ENCODE peak calls at places on chromosomes 12 and 14, in four cellular contexts. One of them, this sample, is unnamed. For H3K36me3, the result is how much of the 10 kb centered on the place peaks cover.

GRCh38 chr12:125143491-125143890 is 78.3 kb downstream of the AACS start:
- DNase-seq in heart left ventricle: peak
- DNase-seq in HepG2: no peak
- DNase-seq in transverse colon: peak
- DNase-seq in this sample: no peak

GRCh38 chr12:67813509-67813908 is 165.0 kb downstream of the DYRK2 start:
- DNase-seq in transverse colon: no peak
- DNase-seq in heart left ventricle: no peak
- DNase-seq in HepG2: no peak
- DNase-seq in this sample: no peak

GRCh38 chr14:54528973-54529372 is 19.3 kb downstream of the CGRRF1 start:
- DNase-seq in HepG2: no peak
- DNase-seq in heart left ventricle: no peak
- DNase-seq in transverse colon: no peak
- DNase-seq in this sample: no peak

GRCh38 chr14:58533417-58533816 is 104.3 kb upstream of the DACT1 start:
- DNase-seq in HepG2: no peak
- DNase-seq in heart left ventricle: peak
- DNase-seq in transverse colon: no peak
- DNase-seq in this sample: no peak

GRCh38 chr14:65186951-65187350 is 84.6 kb upstream of the MAX start:
- DNase-seq in heart left ventricle: no peak
- DNase-seq in transverse colon: no peak
- DNase-seq in HepG2: no peak
- DNase-seq in this sample: no peak

GRCh38 chr12:98883231-98883630 is 238.1 kb downstream of the APAF1 start:
- DNase-seq in transverse colon: no peak
- DNase-seq in heart left ventricle: no peak
- DNase-seq in HepG2: no peak
- DNase-seq in this sample: no peak

GRCh38 chr12:75997658-75998057 is 33.9 kb downstream of the PHLDA1 start:
- DNase-seq in heart left ventricle: no peak
- DNase-seq in HepG2: no peak
- DNase-seq in transverse colon: no peak
- DNase-seq in this sample: no peak

GRCh38 chr12:72139411-72139810 is 132.8 kb upstream of the TRHDE start:
- DNase-seq in heart left ventricle: no peak
- DNase-seq in HepG2: no peak
- DNase-seq in transverse colon: no peak
- DNase-seq in this sample: no peak

GRCh38 chr12:122362758-122363157 is 59.7 kb downstream of the CLIP1 start:
- DNase-seq in heart left ventricle: no peak
- DNase-seq in HepG2: no peak
- DNase-seq in transverse colon: no peak
- DNase-seq in this sample: no peak

GRCh38 chr14:98955036-98955740 is 316.8 kb downstream of the BCL11B start:
- DNase-seq in transverse colon: no peak
- DNase-seq in HepG2: no peak
- DNase-seq in heart left ventricle: no peak
- DNase-seq in this sample: no peak

GRCh38 chr14:73714656-73715081 is 485 bp upstream of the PNMA1 start:
- DNase-seq in heart left ventricle: no peak
- DNase-seq in transverse colon: no peak
- DNase-seq in HepG2: no peak
- DNase-seq in this sample: no peak

GRCh38 chr14:73712540-73713141 is 1.5 kb downstream of the PNMA1 start:
- DNase-seq in heart left ventricle: no peak
- DNase-seq in HepG2: no peak
- DNase-seq in transverse colon: no peak
- DNase-seq in this sample: no peak

GRCh38 chr14:73715707-73716106 is 1.5 kb upstream of the PNMA1 start:
- DNase-seq in transverse colon: no peak
- DNase-seq in HepG2: no peak
- DNase-seq in heart left ventricle: no peak
- DNase-seq in this sample: no peak

GRCh38 chr14:73713206-73713803 is 879 bp downstream of the PNMA1 start:
- DNase-seq in heart left ventricle: no peak
- DNase-seq in transverse colon: no peak
- DNase-seq in HepG2: no peak
- DNase-seq in this sample: no peak

GRCh38 chr14:73713804-73714655 is at the start of gene PNMA1:
- DNase-seq in HepG2: peak
- DNase-seq in transverse colon: peak
- DNase-seq in heart left ventricle: peak
- DNase-seq in this sample: peak
- TF ChIP-seq POLR2A in HepG2: peak
- TF ChIP-seq POLR2A in transverse colon: peak
- TF ChIP-seq POLR2A in heart left ventricle: peak
- TF ChIP-seq POLR2A in this sample: peak

GRCh38 chr14:52827426-52827825 is 36.0 kb upstream of the GNPNAT1 start:
- DNase-seq in transverse colon: no peak
- DNase-seq in HepG2: no peak
- DNase-seq in heart left ventricle: no peak
- DNase-seq in this sample: no peak

GRCh38 chr14:52829527-52829926 is 38.1 kb upstream of the GNPNAT1 start:
- DNase-seq in HepG2: no peak
- DNase-seq in heart left ventricle: no peak
- DNase-seq in transverse colon: no peak
- DNase-seq in this sample: no peak

GRCh38 chr14:52821805-52822250 is 30.4 kb upstream of the GNPNAT1 start:
- DNase-seq in transverse colon: no peak
- DNase-seq in HepG2: peak
- DNase-seq in heart left ventricle: no peak
- DNase-seq in this sample: no peak

GRCh38 chr14:52824479-52824878 is 33.1 kb upstream of the GNPNAT1 start:
- DNase-seq in heart left ventricle: no peak
- DNase-seq in transverse colon: no peak
- DNase-seq in HepG2: no peak
- DNase-seq in this sample: no peak

DNA sequence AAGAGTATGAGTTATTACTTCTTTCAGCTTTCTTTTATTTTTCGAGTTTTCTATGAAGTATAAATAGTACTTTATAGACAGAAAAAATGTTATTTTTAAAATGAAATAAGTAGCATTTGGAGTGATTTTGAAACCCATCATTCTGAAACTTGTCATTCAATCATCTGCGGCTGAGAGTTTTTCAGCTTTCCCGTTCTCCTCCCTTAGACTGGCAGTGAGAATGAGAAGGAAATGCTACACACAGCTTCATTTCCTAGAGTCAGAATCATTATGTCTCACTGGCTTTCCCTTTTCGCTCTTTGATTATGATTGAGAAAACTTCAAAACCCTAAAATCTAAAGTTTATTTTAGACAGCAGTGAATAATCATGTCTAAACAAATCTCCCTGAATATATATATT is 33.7 kb upstream of the GNPNAT1 start:
- DNase-seq in heart left ventricle: no peak
- DNase-seq in HepG2: no peak
- DNase-seq in transverse colon: no peak
- DNase-seq in this sample: no peak
- H3K36me3 ChIP-seq in heart left ventricle: under half
- H3K36me3 ChIP-seq in HepG2: under half
- H3K36me3 ChIP-seq in transverse colon: under half
- H3K36me3 ChIP-seq in this sample: under half

GRCh38 chr12:111440152-111440551 is 34.4 kb downstream of the SH2B3 start:
- DNase-seq in heart left ventricle: no peak
- DNase-seq in HepG2: no peak
- DNase-seq in transverse colon: no peak
- DNase-seq in this sample: no peak

GRCh38 chr12:111439657-111440151 is 34.0 kb downstream of the SH2B3 start:
- DNase-seq in heart left ventricle: no peak
- DNase-seq in HepG2: no peak
- DNase-seq in transverse colon: no peak
- DNase-seq in this sample: no peak

GRCh38 chr12:111437816-111438454 is 32.2 kb downstream of the SH2B3 start:
- DNase-seq in heart left ventricle: peak
- DNase-seq in HepG2: no peak
- DNase-seq in transverse colon: peak
- DNase-seq in this sample: peak

GRCh38 chr12:111436811-111437210 is 31.1 kb downstream of the SH2B3 start:
- DNase-seq in heart left ventricle: peak
- DNase-seq in HepG2: no peak
- DNase-seq in transverse colon: no peak
- DNase-seq in this sample: no peak

GRCh38 chr12:111438501-111438900 is 32.8 kb downstream of the SH2B3 start:
- DNase-seq in heart left ventricle: peak
- DNase-seq in transverse colon: peak
- DNase-seq in HepG2: no peak
- DNase-seq in this sample: peak
- TF ChIP-seq POLR2A in heart left ventricle: no peak
- TF ChIP-seq POLR2A in transverse colon: no peak
- TF ChIP-seq POLR2A in HepG2: no peak
- TF ChIP-seq POLR2A in this sample: no peak

DNA sequence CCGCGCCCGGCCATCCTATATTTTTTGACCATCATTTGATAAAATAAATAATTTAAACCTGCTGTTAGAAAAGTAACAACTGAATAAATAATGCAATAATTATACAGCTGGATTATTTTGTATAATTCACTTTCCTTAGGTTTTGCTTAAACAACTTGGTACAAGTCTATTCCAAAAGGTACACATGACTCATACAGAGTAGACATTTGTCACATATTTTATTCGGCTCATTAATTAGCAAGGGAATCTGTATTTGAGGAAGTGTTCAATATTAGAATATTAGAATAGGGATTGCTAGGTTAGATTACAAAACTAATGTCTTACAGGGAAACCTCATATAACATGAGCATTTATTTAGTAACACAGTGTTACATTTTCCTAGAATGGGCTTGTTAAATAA is 48.7 kb downstream of the ATP2A2 start:
- DNase-seq in HepG2: no peak
- DNase-seq in heart left ventricle: no peak
- DNase-seq in transverse colon: no peak
- DNase-seq in this sample: no peak
- H3K36me3 ChIP-seq in HepG2: under half
- H3K36me3 ChIP-seq in heart left ventricle: half or more
- H3K36me3 ChIP-seq in transverse colon: half or more
- H3K36me3 ChIP-seq in this sample: under half

GRCh38 chr12:55720071-55720564 is at the start of gene RDH5:
- DNase-seq in heart left ventricle: peak
- DNase-seq in HepG2: peak
- DNase-seq in transverse colon: peak
- DNase-seq in this sample: peak
- TF ChIP-seq POLR2A in heart left ventricle: no peak
- TF ChIP-seq POLR2A in HepG2: no peak
- TF ChIP-seq POLR2A in transverse colon: peak
- TF ChIP-seq POLR2A in this sample: peak

DNA sequence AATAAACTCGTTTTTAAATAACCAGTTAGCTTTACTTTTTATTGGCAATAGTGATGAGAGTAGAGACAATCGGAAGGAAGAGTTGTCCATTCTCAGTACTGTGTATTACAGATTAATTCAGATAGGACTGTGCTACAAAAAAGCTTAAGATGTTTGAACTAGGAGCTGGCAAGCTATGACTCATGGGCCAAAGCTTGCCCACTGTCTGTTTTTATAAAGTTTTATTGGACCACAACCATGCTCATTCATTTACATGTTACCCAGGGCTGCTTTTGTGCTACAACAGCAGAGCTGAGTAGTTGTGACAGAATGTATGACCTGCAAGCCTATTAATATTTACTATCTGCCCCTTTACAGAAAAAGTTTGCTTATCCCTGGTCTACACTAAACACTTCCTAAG is 19.4 kb downstream of the GNS start:
- DNase-seq in heart left ventricle: no peak
- DNase-seq in transverse colon: no peak
- DNase-seq in HepG2: no peak
- DNase-seq in this sample: no peak
- H3K36me3 ChIP-seq in heart left ventricle: half or more
- H3K36me3 ChIP-seq in transverse colon: half or more
- H3K36me3 ChIP-seq in HepG2: under half
- H3K36me3 ChIP-seq in this sample: half or more

This sample was measured in Peyer's patch.